ENCODE peak calls at places on chromosomes 12 and 14, in six cellular contexts. E is HT1080; V is type B pancreatic cell; L is fibroblast of lung; A is stimulated activated effector memory CD8-positive, alpha-beta T cell treated with anti-CD3 and anti-CD28 coated beads, Interleukin-12 subunit alpha, Interleukin-12 subunit beta, amount 100 ng/mL, for 72 hours; Z is lung. K is an unnamed sample.

GRCh38 chr14:24948261-24948847 is 101.6 kb downstream of the STXBP6 start:
- DNase-seq in V (no peak), Z (no peak), L (no peak), E (no peak), A (no peak), K (no peak)

GRCh38 chr14:39680777-39681176 is 248.5 kb upstream of the FBXO33 start:
- DNase-seq in V (no peak), Z (no peak), L (no peak), A (no peak), E (no peak), K (no peak)

GRCh38 chr12:98352218-98352811 is 163.1 kb upstream of the TMPO start:
- DNase-seq in A (no peak), V (no peak), L (peak; percentile 99), Z (no peak), E (peak; percentile 96), K (no peak)

GRCh38 chr14:92439551-92440344 is 73.8 kb upstream of the RIN3 start:
- DNase-seq in L (no peak), Z (no peak), E (no peak), A (no peak), V (no peak), K (no peak)

GRCh38 chr12:111976860-111977259 is 36.1 kb downstream of the TMEM116 start:
- DNase-seq in A (no peak), V (no peak), E (no peak), L (no peak), Z (no peak), K (no peak)

GRCh38 chr14:35343709-35344474 is 51.7 kb downstream of the PSMA6 start:
- DNase-seq in V (no peak), L (no peak), Z (no peak), A (no peak), E (no peak), K (peak; percentile 57)

GRCh38 chr12:50533203-50533584 is 28.4 kb downstream of the DIP2B start:
- DNase-seq in L (no peak), E (peak; percentile 81), V (no peak), Z (no peak), A (no peak), K (no peak)

GRCh38 chr14:32028599-32028998 is 48.5 kb upstream of the ARHGAP5 start:
- DNase-seq in V (no peak), A (no peak), E (peak; percentile 90), Z (no peak), L (peak; percentile 34), K (no peak)

K was measured in mesenteric fat pad.